ENCODE peak calls at places on chromosomes 1 and 21, in five cellular contexts. S is psoas muscle, U is astrocyte of the spinal cord, H is GM12864, Z is SK-N-SH. O is an unnamed sample.

GRCh38 chr1:40133839-40134238 is 27.3 kb upstream of the RLF start:
- DNase-seq in H (no peak), U (no peak), Z (peak), S (no peak), O (no peak)

GRCh38 chr1:174114788-174115448 is 44.4 kb upstream of the RABGAP1L start:
- DNase-seq in Z (peak), S (no peak), H (no peak), U (peak), O (peak)

GRCh38 chr1:225879521-225880209 is 2.5 kb downstream of the TMEM63A start:
- DNase-seq in Z (no peak), S (no peak), H (no peak), U (no peak), O (no peak)

GRCh38 chr21:18529253-18529652 is 125.7 kb upstream of the TMPRSS15 start:
- DNase-seq in U (peak), S (no peak), Z (no peak), H (no peak), O (peak)

GRCh38 chr21:43034098-43034497 is 41.5 kb downstream of the CBS start:
- DNase-seq in H (no peak), S (no peak), Z (no peak), U (no peak), O (no peak)

GRCh38 chr1:117653732-117654484 is 48.1 kb downstream of the TENT5C start:
- DNase-seq in H (no peak), U (no peak), Z (no peak), S (no peak), O (no peak)

GRCh38 chr1:23593556-23594148 is 34.4 kb upstream of the ID3 start:
- DNase-seq in U (peak), Z (no peak), H (no peak), S (peak), O (peak)

GRCh38 chr1:115706774-115707425 is 61.6 kb downstream of the CASQ2 start:
- DNase-seq in U (peak), S (no peak), Z (peak), H (peak), O (peak)

GRCh38 chr21:42320791-42321190 is 5.6 kb upstream of the TFF3 start:
- DNase-seq in H (no peak), U (no peak), Z (no peak), S (no peak), O (no peak)

GRCh38 chr1:193649587-193649986 is 463.2 kb upstream of the B3GALT2 start:
- DNase-seq in H (no peak), U (no peak), Z (no peak), S (no peak), O (no peak)

GRCh38 chr1:246888522-246888921 is 43.2 kb downstream of the AHCTF1 start:
- DNase-seq in U (no peak), H (no peak), S (no peak), Z (no peak), O (no peak)

GRCh38 chr1:177934927-177935326 is 34.9 kb downstream of the SEC16B start:
- DNase-seq in S (no peak), H (no peak), Z (no peak), U (no peak), O (no peak)

GRCh38 chr1:51516639-51517158 is 2.4 kb downstream of the EPS15 start:
- DNase-seq in H (no peak), Z (no peak), U (no peak), S (no peak), O (no peak)

GRCh38 chr1:235588916-235589515 is 60.6 kb downstream of the GNG4 start:
- DNase-seq in S (no peak), H (no peak), Z (no peak), U (peak), O (peak)

GRCh38 chr1:185570962-185571361 is 163.2 kb upstream of the HMCN1 start:
- DNase-seq in U (no peak), S (no peak), Z (no peak), H (no peak), O (no peak)

GRCh38 chr21:24123785-24124184 is 1483.5 kb downstream of the MRPL39 start:
- DNase-seq in S (no peak), H (no peak), Z (no peak), U (no peak), O (no peak)

GRCh38 chr1:213982814-213983588 is 4.8 kb upstream of the PROX1 start:
- DNase-seq in S (no peak), Z (peak), H (no peak), U (no peak), O (no peak)

GRCh38 chr1:180458807-180459206 is 43.6 kb downstream of the ACBD6 start:
- DNase-seq in Z (no peak), U (no peak), S (no peak), H (no peak), O (no peak)

GRCh38 chr1:224205438-224205840 is 22.4 kb downstream of the DEGS1 start:
- DNase-seq in H (no peak), U (peak), S (no peak), Z (peak), O (peak)

GRCh38 chr1:86489242-86489878 is 20.6 kb downstream of the CLCA1 start:
- DNase-seq in H (no peak), Z (no peak), S (no peak), U (no peak), O (no peak)

GRCh38 chr1:215926670-215927069 is 359.6 kb downstream of the KCTD3 start:
- DNase-seq in H (no peak), U (no peak), Z (no peak), S (no peak), O (no peak)

GRCh38 chr1:198357937-198358336 is 182.5 kb downstream of the ATP6V1G3 start:
- DNase-seq in Z (no peak), S (no peak), H (no peak), U (no peak), O (no peak)

GRCh38 chr1:111857251-111857651 is 101.5 kb downstream of the DDX20 start:
- DNase-seq in Z (no peak), H (no peak), S (no peak), U (no peak), O (no peak)

GRCh38 chr1:233599542-233600073 is 14.3 kb upstream of the KCNK1 start:
- DNase-seq in H (no peak), Z (no peak), S (no peak), U (no peak), O (no peak)

GRCh38 chr1:44819257-44819593 is 10.9 kb downstream of the BTBD19 start:
- DNase-seq in H (no peak), U (no peak), S (no peak), Z (no peak), O (no peak)

GRCh38 chr1:89125571-89126233 is at the start of gene GBP2:
- DNase-seq in U (peak), Z (no peak), S (no peak), H (no peak), O (peak)

GRCh38 chr1:206505702-206506375 is 1.5 kb upstream of the RASSF5 start:
- DNase-seq in S (no peak), H (no peak), U (peak), Z (peak), O (peak)

GRCh38 chr1:167438171-167439138 is 79.9 kb downstream of the CD247 start:
- DNase-seq in H (no peak), Z (no peak), U (no peak), S (no peak), O (no peak)

GRCh38 chr1:224733021-224733911 is 117.1 kb downstream of the CNIH3 start:
- DNase-seq in S (no peak), Z (peak), U (no peak), H (no peak), O (peak)

GRCh38 chr1:78070758-78071157 is 25.0 kb downstream of the GIPC2 start:
- DNase-seq in H (no peak), Z (no peak), U (peak), S (no peak), O (peak)

GRCh38 chr1:160129046-160129445 is 13.5 kb downstream of the ATP1A2 start:
- DNase-seq in U (peak), Z (no peak), S (peak), H (no peak), O (peak)

GRCh38 chr1:60213253-60213652 is 139.7 kb upstream of the C1orf87 start:
- DNase-seq in U (no peak), S (no peak), H (no peak), Z (no peak), O (no peak)

GRCh38 chr1:153395776-153396175 is 4.9 kb upstream of the S100A8 start:
- DNase-seq in S (no peak), H (no peak), U (no peak), Z (no peak), O (no peak)

GRCh38 chr1:246639732-246640131 is 73.5 kb downstream of the CNST start:
- DNase-seq in Z (no peak), S (no peak), H (no peak), U (no peak), O (no peak)

GRCh38 chr1:34681481-34682451 is 73.1 kb upstream of the GJB5 start:
- DNase-seq in H (peak), U (peak), S (no peak), Z (peak), O (peak)

GRCh38 chr1:237756304-237756967 is 134.3 kb downstream of the ZP4 start:
- DNase-seq in Z (no peak), S (no peak), H (no peak), U (no peak), O (no peak)

GRCh38 chr1:205370780-205371179 is 14.1 kb upstream of the KLHDC8A start:
- DNase-seq in U (no peak), S (no peak), H (no peak), Z (no peak), O (no peak)

GRCh38 chr1:70790232-70790923 is 257.2 kb downstream of the PTGER3 start:
- DNase-seq in Z (no peak), H (no peak), U (no peak), S (no peak), O (no peak)

GRCh38 chr21:42632771-42633690 is 20.4 kb upstream of the PDE9A start:
- DNase-seq in S (no peak), H (no peak), Z (no peak), U (no peak), O (no peak)

GRCh38 chr1:11691928-11692711 is 610 bp downstream of the DRAXIN start:
- DNase-seq in U (no peak), H (no peak), Z (no peak), S (no peak), O (no peak)

GRCh38 chr1:11691302-11691914 is at the start of gene DRAXIN:
- DNase-seq in H (no peak), Z (peak), S (no peak), U (no peak), O (no peak)

GRCh38 chr1:11690132-11690668 is 1.3 kb upstream of the DRAXIN start:
- DNase-seq in H (no peak), S (no peak), U (no peak), Z (no peak), O (no peak)

GRCh38 chr1:11692899-11693590 is 1.5 kb downstream of the DRAXIN start:
- DNase-seq in Z (no peak), H (no peak), S (peak), U (peak), O (peak)

GRCh38 chr1:11690669-11691301 is 725 bp upstream of the DRAXIN start:
- DNase-seq in H (no peak), Z (peak), S (no peak), U (no peak), O (no peak)
- H3K4me3 ChIP-seq in H (no peak), Z (peak), S (peak), U (no peak), O (no peak)

GRCh38 chr1:80472145-80472544 is 1328.6 kb upstream of the ADGRL2 start:
- DNase-seq in U (no peak), H (no peak), S (no peak), Z (no peak), O (no peak)
- TF ChIP-seq CTCF in U (no peak), H (no peak), S (no peak), Z (no peak), O (no peak)

GRCh38 chr1:228500901-228501871 is 14.0 kb downstream of the RNF187 start:
- DNase-seq in Z (peak), H (peak), S (peak), U (peak), O (peak)
- H3K4me3 ChIP-seq in Z (no peak), H (peak), S (peak), U (peak), O (peak)

DNA sequence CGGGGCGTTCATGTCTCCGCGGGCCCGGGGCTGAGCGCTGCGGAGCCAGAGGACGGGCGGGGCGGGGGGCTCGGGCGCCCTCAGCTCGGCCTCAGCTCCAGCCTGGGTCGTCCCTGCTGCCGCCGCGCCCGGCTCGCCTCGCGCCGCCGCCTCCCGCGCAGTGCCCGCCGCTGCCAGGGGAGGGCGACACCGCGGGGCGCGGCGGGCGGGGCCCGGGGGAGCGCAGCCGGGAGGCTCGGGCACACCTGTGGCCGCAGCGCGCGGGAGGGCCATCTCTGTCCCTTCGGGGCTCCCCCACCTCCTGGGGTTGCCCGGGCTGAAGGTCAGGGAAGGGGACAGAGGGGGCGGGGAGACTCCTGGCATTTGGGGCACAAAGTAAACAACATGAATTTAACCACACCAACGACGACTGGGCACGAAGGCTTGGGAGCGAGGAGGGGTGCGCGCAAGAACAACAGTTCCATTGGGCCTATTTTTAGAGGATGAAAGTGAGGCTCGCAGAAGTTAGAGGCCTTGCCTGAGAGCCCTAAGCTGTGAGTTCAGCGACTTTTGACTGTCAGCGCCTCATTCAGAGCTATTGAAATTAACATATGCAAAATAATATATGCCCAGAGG is at the start of gene FAM131C:
- DNase-seq in S (no peak), Z (peak), H (no peak), U (no peak), O (no peak)
- TF ChIP-seq CTCF in S (peak), Z (peak), H (peak), U (peak), O (no peak)

O was measured in choroid plexus epithelial cell.